ENCODE peak calls at places on chromosomes 16 and 17, in eight cellular contexts. One of them, this sample, is unnamed.
A peak's percentile ranks its signal among the peaks of the same experiment; 100 is the strongest.

GRCh38 chr17:66551839-66552238 is 249.4 kb downstream of the PRKCA start:
- DNase-seq in CD8-positive, alpha-beta T cell: no peak
- DNase-seq in GM23338: no peak
- DNase-seq in ascending aorta: no peak
- DNase-seq in CD4-positive, alpha-beta memory T cell: no peak
- DNase-seq in AG04449: no peak
- DNase-seq in effector memory CD4-positive, alpha-beta T cell: no peak
- DNase-seq in mucosa of descending colon: no peak
- DNase-seq in this sample: no peak

GRCh38 chr17:45338996-45339535 is 22.2 kb upstream of the MAP3K14 start:
- DNase-seq in effector memory CD4-positive, alpha-beta T cell: no peak
- DNase-seq in CD4-positive, alpha-beta memory T cell: no peak
- DNase-seq in ascending aorta: peak; percentile 35
- DNase-seq in CD8-positive, alpha-beta T cell: no peak
- DNase-seq in GM23338: no peak
- DNase-seq in mucosa of descending colon: no peak
- DNase-seq in AG04449: no peak
- DNase-seq in this sample: no peak

GRCh38 chr16:25966172-25967097 is 274.7 kb downstream of the HS3ST4 start:
- DNase-seq in CD4-positive, alpha-beta memory T cell: no peak
- DNase-seq in effector memory CD4-positive, alpha-beta T cell: no peak
- DNase-seq in mucosa of descending colon: no peak
- DNase-seq in CD8-positive, alpha-beta T cell: no peak
- DNase-seq in GM23338: no peak
- DNase-seq in AG04449: no peak
- DNase-seq in ascending aorta: no peak
- DNase-seq in this sample: no peak

GRCh38 chr17:57906910-57907309 is 48.3 kb downstream of the CUEDC1 start:
- DNase-seq in CD8-positive, alpha-beta T cell: no peak
- DNase-seq in effector memory CD4-positive, alpha-beta T cell: no peak
- DNase-seq in CD4-positive, alpha-beta memory T cell: no peak
- DNase-seq in GM23338: peak; percentile 74
- DNase-seq in AG04449: no peak
- DNase-seq in mucosa of descending colon: no peak
- DNase-seq in ascending aorta: no peak
- DNase-seq in this sample: no peak

GRCh38 chr17:3964203-3965122 is at the start of gene ATP2A3:
- DNase-seq in CD8-positive, alpha-beta T cell: peak; percentile 67
- DNase-seq in AG04449: no peak
- DNase-seq in GM23338: peak; percentile 78
- DNase-seq in ascending aorta: no peak
- DNase-seq in effector memory CD4-positive, alpha-beta T cell: peak; percentile 59
- DNase-seq in CD4-positive, alpha-beta memory T cell: peak; percentile 59
- DNase-seq in mucosa of descending colon: peak; percentile 86
- DNase-seq in this sample: no peak

GRCh38 chr17:36085710-36086268 is 4.2 kb downstream of the CCL3 start:
- DNase-seq in ascending aorta: no peak
- DNase-seq in CD4-positive, alpha-beta memory T cell: no peak
- DNase-seq in mucosa of descending colon: no peak
- DNase-seq in effector memory CD4-positive, alpha-beta T cell: no peak
- DNase-seq in CD8-positive, alpha-beta T cell: no peak
- DNase-seq in GM23338: no peak
- DNase-seq in AG04449: no peak
- DNase-seq in this sample: no peak

GRCh38 chr16:81554993-81555392 is 110.4 kb downstream of the CMIP start:
- DNase-seq in ascending aorta: no peak
- DNase-seq in CD4-positive, alpha-beta memory T cell: no peak
- DNase-seq in AG04449: no peak
- DNase-seq in effector memory CD4-positive, alpha-beta T cell: no peak
- DNase-seq in CD8-positive, alpha-beta T cell: no peak
- DNase-seq in mucosa of descending colon: peak; percentile 26
- DNase-seq in GM23338: no peak
- DNase-seq in this sample: no peak

GRCh38 chr17:9199474-9200196 is 178.3 kb downstream of the NTN1 start:
- DNase-seq in ascending aorta: no peak
- DNase-seq in mucosa of descending colon: peak; percentile 8
- DNase-seq in effector memory CD4-positive, alpha-beta T cell: no peak
- DNase-seq in CD8-positive, alpha-beta T cell: no peak
- DNase-seq in GM23338: peak; percentile 41
- DNase-seq in AG04449: no peak
- DNase-seq in CD4-positive, alpha-beta memory T cell: no peak
- DNase-seq in this sample: no peak

GRCh38 chr17:7618608-7619007 is 3.9 kb upstream of the FXR2 start:
- DNase-seq in CD4-positive, alpha-beta memory T cell: no peak
- DNase-seq in GM23338: no peak
- DNase-seq in AG04449: no peak
- DNase-seq in ascending aorta: no peak
- DNase-seq in effector memory CD4-positive, alpha-beta T cell: no peak
- DNase-seq in mucosa of descending colon: no peak
- DNase-seq in CD8-positive, alpha-beta T cell: no peak
- DNase-seq in this sample: no peak

GRCh38 chr17:18235743-18236256 is 10.4 kb downstream of the LLGL1 start:
- DNase-seq in effector memory CD4-positive, alpha-beta T cell: no peak
- DNase-seq in CD8-positive, alpha-beta T cell: no peak
- DNase-seq in AG04449: no peak
- DNase-seq in CD4-positive, alpha-beta memory T cell: no peak
- DNase-seq in GM23338: no peak
- DNase-seq in mucosa of descending colon: no peak
- DNase-seq in ascending aorta: peak; percentile 76
- DNase-seq in this sample: peak; percentile 51

GRCh38 chr16:23539984-23540816 is 16.9 kb downstream of the EARS2 start:
- DNase-seq in effector memory CD4-positive, alpha-beta T cell: no peak
- DNase-seq in GM23338: no peak
- DNase-seq in mucosa of descending colon: no peak
- DNase-seq in AG04449: no peak
- DNase-seq in ascending aorta: no peak
- DNase-seq in CD4-positive, alpha-beta memory T cell: no peak
- DNase-seq in CD8-positive, alpha-beta T cell: no peak
- DNase-seq in this sample: no peak

GRCh38 chr17:78748048-78748729 is 33.9 kb downstream of the CYTH1 start:
- DNase-seq in CD8-positive, alpha-beta T cell: peak; percentile 43
- DNase-seq in CD4-positive, alpha-beta memory T cell: peak; percentile 55
- DNase-seq in mucosa of descending colon: no peak
- DNase-seq in ascending aorta: no peak
- DNase-seq in AG04449: no peak
- DNase-seq in effector memory CD4-positive, alpha-beta T cell: no peak
- DNase-seq in GM23338: no peak
- DNase-seq in this sample: no peak

GRCh38 chr17:78746949-78747269 is 35.2 kb downstream of the CYTH1 start:
- DNase-seq in CD4-positive, alpha-beta memory T cell: no peak
- DNase-seq in ascending aorta: no peak
- DNase-seq in effector memory CD4-positive, alpha-beta T cell: no peak
- DNase-seq in GM23338: no peak
- DNase-seq in AG04449: no peak
- DNase-seq in CD8-positive, alpha-beta T cell: no peak
- DNase-seq in mucosa of descending colon: no peak
- DNase-seq in this sample: no peak

GRCh38 chr17:78746263-78746948 is 35.7 kb downstream of the CYTH1 start:
- DNase-seq in mucosa of descending colon: no peak
- DNase-seq in GM23338: peak; percentile 60
- DNase-seq in ascending aorta: no peak
- DNase-seq in effector memory CD4-positive, alpha-beta T cell: no peak
- DNase-seq in CD8-positive, alpha-beta T cell: no peak
- DNase-seq in AG04449: no peak
- DNase-seq in CD4-positive, alpha-beta memory T cell: no peak
- DNase-seq in this sample: no peak

GRCh38 chr17:78748730-78749317 is 33.2 kb downstream of the CYTH1 start:
- DNase-seq in ascending aorta: peak; percentile 74
- DNase-seq in CD8-positive, alpha-beta T cell: peak; percentile 82
- DNase-seq in GM23338: no peak
- DNase-seq in AG04449: no peak
- DNase-seq in mucosa of descending colon: peak; percentile 60
- DNase-seq in CD4-positive, alpha-beta memory T cell: peak; percentile 91
- DNase-seq in effector memory CD4-positive, alpha-beta T cell: peak; percentile 77
- DNase-seq in this sample: no peak

DNA sequence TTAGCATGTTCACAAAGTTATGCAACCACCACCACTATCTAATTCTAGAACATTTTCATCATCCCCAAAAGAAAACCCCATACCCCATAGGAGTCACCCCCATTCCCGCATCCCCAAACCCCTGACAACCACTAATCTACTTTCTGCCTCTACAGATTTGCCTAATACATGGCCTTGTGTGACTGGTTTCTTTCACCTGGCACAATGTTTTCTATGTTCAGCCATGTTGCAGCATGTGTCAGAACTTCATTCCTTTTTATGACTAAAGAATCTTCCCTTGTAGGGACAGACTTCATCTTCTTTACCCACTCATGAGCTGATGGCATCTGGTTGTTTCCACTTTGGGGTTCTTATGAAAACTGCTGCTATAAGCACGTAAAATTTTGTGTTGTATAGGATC is 34.6 kb downstream of the CYTH1 start:
- DNase-seq in CD4-positive, alpha-beta memory T cell: no peak
- DNase-seq in ascending aorta: no peak
- DNase-seq in AG04449: no peak
- DNase-seq in effector memory CD4-positive, alpha-beta T cell: no peak
- DNase-seq in mucosa of descending colon: no peak
- DNase-seq in GM23338: no peak
- DNase-seq in CD8-positive, alpha-beta T cell: no peak
- DNase-seq in this sample: no peak
- H3K4me3 ChIP-seq in CD4-positive, alpha-beta memory T cell: peak overlapping the region; percentile 49
- H3K4me3 ChIP-seq in ascending aorta: no peak overlapping the region
- H3K4me3 ChIP-seq in AG04449: no peak overlapping the region
- H3K4me3 ChIP-seq in effector memory CD4-positive, alpha-beta T cell: peak overlapping the region; percentile 31
- H3K4me3 ChIP-seq in mucosa of descending colon: no peak overlapping the region
- H3K4me3 ChIP-seq in GM23338: no peak overlapping the region
- H3K4me3 ChIP-seq in CD8-positive, alpha-beta T cell: no peak overlapping the region
- H3K4me3 ChIP-seq in this sample: no peak overlapping the region

DNA sequence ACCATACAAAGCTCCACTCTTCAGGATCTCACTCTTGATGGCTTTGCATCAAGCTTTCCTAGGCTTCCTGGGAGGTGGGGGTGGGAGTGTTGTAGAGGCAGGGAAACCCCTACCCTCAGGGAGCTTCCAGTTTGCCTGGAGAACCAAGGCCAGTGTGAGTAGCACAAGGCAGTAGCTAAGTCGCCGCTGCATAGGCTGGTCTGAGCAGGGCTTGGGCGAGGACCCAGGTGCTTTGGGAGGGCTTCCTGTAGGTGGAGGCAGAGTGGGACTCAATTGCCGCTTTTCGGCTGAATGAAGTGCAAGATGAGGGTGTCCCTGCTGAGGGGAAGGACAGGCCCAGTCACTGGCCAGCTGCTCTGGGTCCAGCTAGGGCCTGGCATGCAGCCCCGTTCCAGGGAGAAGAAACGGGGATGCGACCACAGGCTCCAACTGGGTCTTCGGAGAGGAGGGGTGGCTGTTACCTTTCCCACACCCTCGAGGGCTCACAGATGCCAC is 3.9 kb downstream of the CD79B start:
- DNase-seq in AG04449: no peak
- DNase-seq in ascending aorta: no peak
- DNase-seq in mucosa of descending colon: peak; percentile 10
- DNase-seq in GM23338: no peak
- DNase-seq in effector memory CD4-positive, alpha-beta T cell: no peak
- DNase-seq in CD8-positive, alpha-beta T cell: no peak
- DNase-seq in CD4-positive, alpha-beta memory T cell: no peak
- DNase-seq in this sample: no peak
- H3K4me3 ChIP-seq in AG04449: no peak overlapping the region
- H3K4me3 ChIP-seq in ascending aorta: no peak overlapping the region
- H3K4me3 ChIP-seq in mucosa of descending colon: no peak overlapping the region
- H3K4me3 ChIP-seq in GM23338: no peak overlapping the region
- H3K4me3 ChIP-seq in effector memory CD4-positive, alpha-beta T cell: no peak overlapping the region
- H3K4me3 ChIP-seq in CD8-positive, alpha-beta T cell: no peak overlapping the region
- H3K4me3 ChIP-seq in CD4-positive, alpha-beta memory T cell: no peak overlapping the region
- H3K4me3 ChIP-seq in this sample: no peak overlapping the region

DNA sequence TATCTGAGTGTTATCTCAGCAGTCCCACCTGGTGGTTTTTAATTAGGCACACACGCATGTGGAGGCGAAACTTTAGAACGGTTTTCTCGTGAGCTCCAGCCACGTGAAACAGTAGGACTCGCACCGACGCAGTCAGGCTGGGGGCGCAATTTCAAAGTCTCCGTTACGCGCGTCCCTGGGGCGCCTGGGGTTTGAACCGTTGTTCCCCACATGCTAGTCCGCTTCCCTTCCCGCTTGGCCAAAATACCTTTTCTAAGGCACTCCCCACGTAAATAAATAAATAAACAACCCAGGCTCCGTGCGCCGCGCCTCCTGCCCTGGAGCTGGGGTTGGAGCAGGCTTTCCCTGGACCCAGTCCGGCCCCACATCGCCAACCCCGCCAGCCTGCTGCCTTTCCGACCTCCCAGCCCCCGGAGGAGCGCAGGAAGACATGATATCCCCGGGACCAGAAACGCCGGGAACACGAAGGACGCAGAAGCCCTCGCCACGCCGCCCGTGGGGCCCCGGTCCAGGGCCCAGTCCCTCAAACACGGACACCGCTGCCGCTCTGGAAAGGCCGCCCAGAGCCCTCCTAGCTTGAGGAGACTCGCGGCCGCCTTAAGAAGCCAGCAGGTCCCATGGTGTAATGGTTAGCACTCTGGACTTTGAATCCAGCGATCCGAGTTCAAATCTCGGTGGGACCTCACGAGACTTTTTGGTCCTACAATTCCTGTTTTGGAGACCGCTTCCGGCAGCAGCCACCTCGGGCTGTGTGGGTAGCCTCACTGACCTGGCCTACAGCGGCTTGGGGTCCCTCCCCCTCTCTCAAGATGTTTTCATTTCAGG is 18.2 kb downstream of the GNGT2 start:
- DNase-seq in mucosa of descending colon: peak; percentile 97
- DNase-seq in CD4-positive, alpha-beta memory T cell: peak; percentile 91
- DNase-seq in effector memory CD4-positive, alpha-beta T cell: peak; percentile 82
- DNase-seq in CD8-positive, alpha-beta T cell: peak; percentile 94
- DNase-seq in GM23338: peak; percentile 89
- DNase-seq in ascending aorta: peak; percentile 98
- DNase-seq in AG04449: peak; percentile 41
- DNase-seq in this sample: peak; percentile 42
- H3K4me3 ChIP-seq in mucosa of descending colon: peak overlapping the region; percentile 52
- H3K4me3 ChIP-seq in CD4-positive, alpha-beta memory T cell: peak overlapping the region; percentile 65
- H3K4me3 ChIP-seq in effector memory CD4-positive, alpha-beta T cell: peak overlapping the region; percentile 85
- H3K4me3 ChIP-seq in CD8-positive, alpha-beta T cell: peak overlapping the region; percentile 68
- H3K4me3 ChIP-seq in GM23338: peak overlapping the region; percentile 94
- H3K4me3 ChIP-seq in ascending aorta: peak overlapping the region; percentile 58
- H3K4me3 ChIP-seq in AG04449: peak overlapping the region; percentile 83
- H3K4me3 ChIP-seq in this sample: peak overlapping the region; percentile 85

GRCh38 chr16:2476741-2477140 is 1.8 kb downstream of the TBC1D24 start:
- DNase-seq in mucosa of descending colon: no peak
- DNase-seq in CD4-positive, alpha-beta memory T cell: no peak
- DNase-seq in AG04449: no peak
- DNase-seq in effector memory CD4-positive, alpha-beta T cell: no peak
- DNase-seq in CD8-positive, alpha-beta T cell: no peak
- DNase-seq in ascending aorta: no peak
- DNase-seq in GM23338: no peak
- DNase-seq in this sample: no peak

GRCh38 chr16:2475413-2476344 is 752 bp downstream of the TBC1D24 start:
- DNase-seq in effector memory CD4-positive, alpha-beta T cell: peak; percentile 8
- DNase-seq in GM23338: peak; percentile 61
- DNase-seq in ascending aorta: no peak
- DNase-seq in mucosa of descending colon: peak; percentile 69
- DNase-seq in CD8-positive, alpha-beta T cell: peak; percentile 31
- DNase-seq in AG04449: no peak
- DNase-seq in CD4-positive, alpha-beta memory T cell: no peak
- DNase-seq in this sample: no peak

GRCh38 chr16:2474877-2475412 is at the start of gene TBC1D24:
- DNase-seq in CD4-positive, alpha-beta memory T cell: peak; percentile 66
- DNase-seq in mucosa of descending colon: peak; percentile 94
- DNase-seq in ascending aorta: peak; percentile 89
- DNase-seq in CD8-positive, alpha-beta T cell: peak; percentile 77
- DNase-seq in AG04449: no peak
- DNase-seq in GM23338: peak; percentile 86
- DNase-seq in effector memory CD4-positive, alpha-beta T cell: peak; percentile 52
- DNase-seq in this sample: peak; percentile 25

GRCh38 chr16:2477327-2477726 is 2.4 kb downstream of the TBC1D24 start:
- DNase-seq in effector memory CD4-positive, alpha-beta T cell: no peak
- DNase-seq in AG04449: no peak
- DNase-seq in mucosa of descending colon: no peak
- DNase-seq in ascending aorta: no peak
- DNase-seq in CD8-positive, alpha-beta T cell: no peak
- DNase-seq in CD4-positive, alpha-beta memory T cell: no peak
- DNase-seq in GM23338: no peak
- DNase-seq in this sample: no peak

GRCh38 chr16:2476345-2476720 is 1.4 kb downstream of the TBC1D24 start:
- DNase-seq in effector memory CD4-positive, alpha-beta T cell: no peak
- DNase-seq in CD8-positive, alpha-beta T cell: no peak
- DNase-seq in ascending aorta: no peak
- DNase-seq in GM23338: no peak
- DNase-seq in AG04449: no peak
- DNase-seq in mucosa of descending colon: no peak
- DNase-seq in CD4-positive, alpha-beta memory T cell: no peak
- DNase-seq in this sample: no peak
- H3K4me3 ChIP-seq in effector memory CD4-positive, alpha-beta T cell: no peak overlapping the region
- H3K4me3 ChIP-seq in CD8-positive, alpha-beta T cell: no peak overlapping the region
- H3K4me3 ChIP-seq in ascending aorta: no peak overlapping the region
- H3K4me3 ChIP-seq in GM23338: peak overlapping the region; percentile 72
- H3K4me3 ChIP-seq in AG04449: peak overlapping the region; percentile 78
- H3K4me3 ChIP-seq in mucosa of descending colon: no peak overlapping the region
- H3K4me3 ChIP-seq in CD4-positive, alpha-beta memory T cell: no peak overlapping the region
- H3K4me3 ChIP-seq in this sample: no peak overlapping the region

This sample was measured in skeletal muscle cell.